ENCODE peak calls at places on chromosome 21, in four cellular contexts. L is esophagus squamous epithelium, Y is tibial nerve, W is transverse colon. P is an unnamed sample.

GRCh38 chr21:33419538-33420123 is 16.4 kb downstream of the IFNGR2 start:
- DNase-seq in L (no peak), Y (no peak), W (no peak), P (peak)

GRCh38 chr21:35980821-35981220 is 79.5 kb downstream of the SETD4 start:
- DNase-seq in L (no peak), Y (no peak), W (no peak), P (peak)

GRCh38 chr21:17679002-17679600 is 66.4 kb upstream of the BTG3 start:
- DNase-seq in L (no peak), Y (no peak), W (no peak), P (no peak)

GRCh38 chr21:25560151-25560783 is 47.0 kb downstream of the MRPL39 start:
- DNase-seq in L (no peak), Y (no peak), W (no peak), P (no peak)

GRCh38 chr21:29056005-29056404 is 17.4 kb downstream of the CCT8 start:
- DNase-seq in L (no peak), Y (no peak), W (no peak), P (no peak)

GRCh38 chr21:27026501-27026900 is 59.6 kb upstream of the ADAMTS5 start:
- DNase-seq in L (no peak), Y (no peak), W (no peak), P (no peak)

GRCh38 chr21:33478858-33479678 is 706 bp downstream of the TMEM50B start:
- DNase-seq in L (no peak), Y (no peak), W (peak), P (no peak)

GRCh38 chr21:29289317-29289716 is 9.4 kb upstream of the BACH1 start:
- DNase-seq in L (no peak), Y (no peak), W (no peak), P (no peak)

GRCh38 chr21:26834181-26834945 is 10.8 kb downstream of the ADAMTS1 start:
- DNase-seq in L (no peak), Y (no peak), W (no peak), P (no peak)

GRCh38 chr21:27108228-27108627 is 141.3 kb upstream of the ADAMTS5 start:
- DNase-seq in L (no peak), Y (no peak), W (no peak), P (no peak)

GRCh38 chr21:16775056-16775455 is 737.8 kb upstream of the CXADR start:
- DNase-seq in L (no peak), Y (no peak), W (no peak), P (no peak)

GRCh38 chr21:33433425-33434114 is 30.4 kb downstream of the IFNGR2 start:
- DNase-seq in L (no peak), Y (no peak), W (no peak), P (peak)

GRCh38 chr21:25963186-25963585 is 207.4 kb downstream of the APP start:
- DNase-seq in L (no peak), Y (no peak), W (peak), P (no peak)

DNA sequence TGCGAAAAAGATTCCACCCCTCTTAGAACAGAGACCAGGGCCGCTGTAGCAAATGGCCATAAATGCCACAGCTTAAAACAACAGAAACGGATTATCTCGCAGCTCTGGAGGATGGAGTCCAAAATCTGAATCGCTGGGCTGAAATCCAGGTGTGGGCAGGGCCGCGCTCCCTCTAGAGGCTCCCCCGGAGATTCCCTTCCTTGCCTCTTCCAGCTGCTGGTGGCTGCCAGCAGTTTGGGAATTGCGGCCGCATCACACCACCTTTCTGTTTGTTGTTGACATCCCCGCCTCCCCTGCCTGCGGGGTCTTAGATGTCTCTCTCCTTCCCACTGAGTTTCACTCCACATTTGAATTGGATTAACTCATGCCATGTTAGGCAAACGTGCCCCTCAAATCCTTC is 15.6 kb downstream of the PDE9A start:
- DNase-seq in L (no peak), Y (no peak), W (no peak), P (no peak)
- TF ChIP-seq CTCF in L (no peak), Y (no peak), W (no peak), P (no peak)

DNA sequence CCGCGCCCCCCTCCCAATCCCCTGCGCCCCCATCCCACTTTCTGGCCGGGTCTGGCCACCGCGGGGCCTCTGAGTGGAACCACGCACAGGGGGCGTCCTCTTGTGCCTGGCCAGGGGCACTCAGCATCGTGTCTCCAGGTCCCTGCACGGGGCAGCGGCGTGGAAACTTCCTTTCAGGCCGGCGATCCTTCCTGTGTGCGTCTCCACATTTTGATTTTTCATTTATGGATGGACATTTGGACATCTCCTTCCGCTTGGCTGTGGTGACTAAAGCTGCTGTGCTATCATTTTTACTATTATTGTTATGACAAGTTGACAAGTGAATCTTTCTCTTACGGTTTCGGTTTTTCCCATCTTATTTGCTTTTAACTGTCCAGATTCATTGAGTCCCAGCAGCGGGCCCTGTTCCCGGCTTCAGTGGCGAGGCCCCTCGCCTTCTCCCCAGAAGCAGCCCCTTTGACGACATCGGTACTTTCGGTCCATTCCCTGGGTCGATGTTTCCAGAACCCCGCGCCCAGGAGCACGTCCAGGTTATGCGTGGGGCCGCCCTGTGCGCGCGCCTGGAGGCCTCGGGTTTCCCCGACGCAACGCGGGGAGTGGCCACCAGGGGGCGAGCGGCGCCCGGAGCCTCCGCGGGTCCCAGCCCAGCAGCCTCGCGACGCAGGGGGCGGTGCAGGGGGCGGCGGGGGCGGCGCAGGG is 12.4 kb upstream of the SLC19A1 start:
- DNase-seq in L (no peak), Y (peak), W (peak), P (peak)
- TF ChIP-seq POLR2A in L (no peak), Y (peak), W (no peak), P (no peak)

GRCh38 chr21:44285547-44285992 is at the start of gene AIRE:
- DNase-seq in L (no peak), Y (no peak), W (no peak), P (no peak)
- H3K4me3 ChIP-seq in L (no peak), Y (no peak), W (peak), P (no peak)

DNA sequence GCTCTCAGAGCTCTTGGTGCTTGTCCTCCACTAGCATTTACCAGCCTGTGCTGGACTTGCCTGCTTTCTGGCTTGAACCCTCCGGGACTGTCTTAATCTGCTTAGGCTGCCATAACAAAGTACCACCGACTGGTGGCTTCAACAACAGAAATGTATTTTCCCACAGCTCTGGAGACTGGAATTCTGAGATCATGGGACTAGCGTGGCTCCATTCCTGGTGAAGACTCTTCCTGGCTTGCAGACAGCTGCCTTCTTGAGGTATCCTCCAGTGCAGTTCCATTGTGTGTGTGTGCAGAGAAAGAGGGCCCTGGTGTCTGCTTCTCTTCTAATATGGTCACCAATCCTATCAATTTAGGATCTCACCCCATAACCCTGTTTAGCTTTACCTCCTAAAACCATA is 22.0 kb upstream of the RCAN1 start:
- DNase-seq in L (no peak), Y (no peak), W (no peak), P (no peak)
- TF ChIP-seq CTCF in L (no peak), Y (no peak), W (no peak), P (no peak)

GRCh38 chr21:14382835-14383595 is at the start of gene HSPA13:
- DNase-seq in L (peak), Y (peak), W (peak), P (peak)
- TF ChIP-seq POLR2A in L (peak), Y (peak), W (peak), P (no peak)

GRCh38 chr21:31873696-31874599 is 1.1 kb downstream of the HUNK start:
- DNase-seq in L (no peak), Y (no peak), W (peak), P (peak)
- H3K4me3 ChIP-seq in L (peak), Y (peak), W (peak), P (peak)

DNA sequence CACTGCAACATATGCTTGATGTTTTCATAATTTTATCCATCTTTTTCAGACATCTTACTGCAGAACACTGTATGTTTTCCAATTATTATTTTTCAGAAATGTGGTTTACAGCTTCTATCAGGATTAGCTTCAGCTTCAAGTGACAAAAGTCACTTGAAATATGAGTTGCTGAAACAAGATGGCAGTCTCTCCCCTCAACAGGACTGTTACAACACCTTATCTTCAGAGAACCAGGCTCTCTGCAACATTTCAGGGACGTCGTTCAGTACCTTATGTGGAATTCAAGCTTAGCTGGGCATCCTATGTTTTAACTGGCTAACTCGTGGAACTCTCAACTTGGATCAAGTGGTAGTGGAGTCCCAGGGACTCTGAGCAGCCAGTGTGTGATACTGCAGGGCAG is 2.0 kb upstream of the UBE2G2 start:
- DNase-seq in L (no peak), Y (no peak), W (no peak), P (no peak)
- TF ChIP-seq CTCF in L (no peak), Y (no peak), W (no peak), P (no peak)

GRCh38 chr21:44802396-44803153 is 955 bp upstream of the UBE2G2 start:
- DNase-seq in L (no peak), Y (no peak), W (no peak), P (no peak)

GRCh38 chr21:44804762-44805161 is 3.1 kb upstream of the UBE2G2 start:
- DNase-seq in L (no peak), Y (no peak), W (no peak), P (no peak)

GRCh38 chr21:44800971-44801467 is 601 bp downstream of the UBE2G2 start:
- DNase-seq in L (no peak), Y (no peak), W (no peak), P (no peak)

GRCh38 chr21:44800103-44800502 is 1.5 kb downstream of the UBE2G2 start:
- DNase-seq in L (no peak), Y (no peak), W (no peak), P (no peak)

DNA sequence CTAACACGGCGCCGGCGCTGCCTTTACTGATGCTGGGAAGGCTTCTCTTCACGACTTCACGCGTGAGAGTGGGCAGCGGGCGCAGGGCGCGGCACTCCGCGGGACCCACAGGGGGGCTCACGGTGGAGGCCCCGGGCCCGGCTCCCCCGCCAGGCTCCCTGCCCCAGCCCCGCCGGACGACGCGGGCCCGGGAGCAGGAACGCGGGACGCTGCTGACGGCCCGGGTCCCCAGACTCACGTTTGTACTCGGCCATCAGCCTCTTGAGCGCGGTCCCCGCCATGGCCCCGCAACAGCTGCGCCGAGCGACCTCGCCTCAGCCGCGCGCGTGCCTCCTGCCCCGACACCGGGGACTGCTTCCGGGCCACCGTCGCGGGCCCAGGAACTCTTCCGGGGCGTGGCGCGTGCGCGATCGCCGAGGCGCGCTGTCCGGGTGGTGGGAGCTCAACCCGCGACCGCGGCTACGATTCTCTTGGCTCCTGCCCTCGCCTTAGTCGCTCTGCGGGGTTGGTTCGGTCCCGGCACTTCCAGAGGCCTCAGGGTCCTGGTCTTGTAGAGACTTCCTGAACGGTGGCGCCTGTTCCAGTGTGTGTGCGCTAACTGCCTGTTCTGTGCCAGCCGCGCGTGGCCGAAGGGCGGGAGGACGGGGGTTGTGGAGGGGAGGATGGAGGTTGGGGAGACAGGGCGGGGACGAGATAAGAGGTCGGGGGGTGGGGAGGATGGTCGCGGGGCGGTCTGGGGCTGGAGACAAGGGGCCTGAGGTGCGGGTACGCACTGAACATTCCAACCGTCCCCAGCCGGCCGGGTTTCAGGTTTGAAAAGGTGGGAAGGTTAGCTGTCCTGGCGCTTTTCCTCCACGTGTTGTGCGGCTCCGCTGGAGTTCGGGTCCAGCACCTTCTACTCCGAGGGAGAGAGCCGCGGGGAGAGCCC is at the start of gene UBE2G2:
- DNase-seq in L (no peak), Y (no peak), W (peak), P (peak)
- TF ChIP-seq POLR2A in L (peak), Y (peak), W (peak), P (no peak)

DNA sequence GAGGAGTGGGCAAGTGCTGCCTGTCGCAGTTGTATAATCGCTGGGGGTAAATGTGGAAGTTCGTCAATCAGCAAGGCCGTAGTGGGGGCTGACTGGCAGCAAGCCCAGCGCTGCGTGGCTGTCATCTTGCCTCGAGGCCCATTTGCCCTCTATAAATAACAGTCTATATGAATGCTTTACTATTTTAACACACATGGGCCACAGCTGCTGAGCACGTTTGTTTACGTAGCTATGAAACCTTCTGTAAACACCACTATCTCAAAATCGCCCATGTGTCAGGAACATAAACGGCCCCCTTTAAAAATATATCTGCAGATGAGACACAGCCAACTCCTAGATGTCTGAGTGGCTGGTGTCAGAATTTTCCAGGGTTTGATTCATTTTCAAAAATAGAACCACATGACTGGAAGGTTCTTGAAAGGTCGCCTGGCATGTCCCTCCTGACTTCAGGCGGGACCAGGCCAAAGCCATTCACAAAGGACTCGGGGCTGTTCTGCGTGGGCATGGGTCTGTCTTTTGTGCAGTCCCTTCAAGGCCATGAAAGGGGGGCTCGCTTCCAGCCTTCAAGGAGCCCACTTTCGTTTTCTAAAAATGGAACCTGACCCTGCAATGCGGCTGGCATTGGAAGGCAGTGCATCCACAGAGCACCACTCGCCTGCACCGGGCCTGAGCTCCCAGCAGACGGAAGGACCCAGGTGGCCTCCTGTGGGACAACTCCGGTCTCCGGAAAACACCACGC is 205.5 kb downstream of the KCNJ6 start:
- DNase-seq in L (no peak), Y (no peak), W (no peak), P (no peak)
- H3K4me3 ChIP-seq in L (no peak), Y (no peak), W (no peak), P (no peak)

P was measured in lower leg skin.